ENCODE peak calls at places on chromosomes 13 and 19, in nine cellular contexts. Y is fibroblast of mammary gland, Q is esophagus squamous epithelium, W is upper lobe of right lung, O is left ventricle myocardium inferior, A is neural crest cell, L is keratinocyte, D is thoracic aorta, F is colonic mucosa. M is an unnamed sample.

GRCh38 chr13:34863360-34864135 is 78.5 kb upstream of the NBEA start:
- DNase-seq in Y (peak), Q (no peak), W (no peak), O (no peak), A (no peak), L (peak), D (no peak), F (no peak), M (no peak)

GRCh38 chr19:11581740-11582139 is 4.3 kb upstream of the ACP5 start:
- DNase-seq in Y (peak), Q (no peak), W (no peak), O (no peak), A (no peak), L (no peak), D (no peak), F (no peak), M (no peak)

GRCh38 chr13:112877066-112877465 is 91.9 kb upstream of the MCF2L start:
- DNase-seq in Y (no peak), Q (no peak), W (no peak), O (peak), A (no peak), L (no peak), D (no peak), F (no peak), M (peak)

GRCh38 chr19:28130066-28130511 is 1082.9 kb downstream of the UQCRFS1 start:
- DNase-seq in Y (no peak), Q (no peak), W (no peak), O (no peak), A (no peak), L (no peak), D (no peak), F (no peak), M (no peak)

GRCh38 chr13:73945371-73945770 is 188.8 kb downstream of the KLF12 start:
- DNase-seq in Y (peak), Q (no peak), W (no peak), O (no peak), A (no peak), L (no peak), D (no peak), F (no peak), M (no peak)

GRCh38 chr13:39877134-39877533 is 221.7 kb downstream of the COG6 start:
- DNase-seq in Y (no peak), Q (no peak), W (no peak), O (no peak), A (no peak), L (no peak), D (no peak), F (no peak), M (no peak)

GRCh38 chr19:16516381-16516780 is 20.2 kb downstream of the C19orf44 start:
- DNase-seq in Y (no peak), Q (no peak), W (no peak), O (no peak), A (no peak), L (no peak), D (no peak), F (no peak), M (no peak)

GRCh38 chr19:36489920-36490415 is 607 bp upstream of the ZNF566 start:
- DNase-seq in Y (peak), Q (peak), W (no peak), O (peak), A (peak), L (peak), D (peak), F (peak), M (peak)

GRCh38 chr13:40061466-40062450 is 406.3 kb downstream of the COG6 start:
- DNase-seq in Y (peak), Q (no peak), W (no peak), O (no peak), A (no peak), L (no peak), D (no peak), F (no peak), M (no peak)

DNA sequence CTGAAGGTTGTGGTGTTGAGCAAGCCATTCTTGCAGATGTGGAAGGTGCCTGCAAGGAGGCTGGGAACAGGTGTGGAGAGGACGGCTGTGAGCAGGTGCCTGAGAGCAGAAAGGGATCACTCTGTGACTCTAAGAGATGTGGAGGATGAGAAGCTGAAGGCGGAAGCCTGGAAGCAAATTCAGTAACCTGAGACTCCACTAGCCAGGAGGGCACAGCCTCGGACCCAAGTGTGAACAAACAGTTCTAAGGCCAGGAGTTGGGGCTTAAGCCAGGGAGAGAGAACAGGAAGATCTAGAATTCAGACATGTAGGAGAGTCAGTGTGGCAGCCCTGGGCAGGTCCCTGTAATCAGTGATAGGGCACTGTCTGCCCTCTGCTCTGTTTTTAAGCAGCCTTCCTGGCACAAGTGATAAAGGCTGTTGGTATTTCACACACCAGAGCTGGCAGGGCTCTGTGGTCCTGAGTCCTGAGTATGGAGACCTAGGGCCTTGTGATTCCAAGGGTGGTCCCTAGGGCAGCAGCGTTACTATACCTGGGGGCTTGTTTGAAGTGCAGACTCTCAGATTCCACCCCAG is 131.3 kb downstream of the SLC7A1 start:
- DNase-seq in Y (no peak), Q (no peak), W (no peak), O (peak), A (no peak), L (no peak), D (no peak), F (no peak), M (no peak)
- TF ChIP-seq CTCF in Y (no peak), Q (no peak), W (no peak), O (no peak), A (no peak), L (no peak), D (no peak), F (no peak), M (no peak)

GRCh38 chr19:56118666-56119584 is 2.2 kb downstream of the ZNF787 start:
- DNase-seq in Y (no peak), Q (no peak), W (no peak), O (no peak), A (no peak), L (no peak), D (no peak), F (no peak), M (no peak)

GRCh38 chr19:56119585-56119978 is 1.5 kb downstream of the ZNF787 start:
- DNase-seq in Y (peak), Q (no peak), W (peak), O (no peak), A (no peak), L (no peak), D (no peak), F (peak), M (no peak)

GRCh38 chr19:56120002-56120370 is 1.1 kb downstream of the ZNF787 start:
- DNase-seq in Y (no peak), Q (no peak), W (no peak), O (no peak), A (no peak), L (no peak), D (no peak), F (no peak), M (no peak)

GRCh38 chr19:56121180-56122167 is at the start of gene ZNF787:
- DNase-seq in Y (peak), Q (peak), W (peak), O (peak), A (peak), L (peak), D (peak), F (peak), M (peak)

GRCh38 chr19:56120371-56121179 is 520 bp downstream of the ZNF787 start:
- DNase-seq in Y (peak), Q (peak), W (peak), O (peak), A (peak), L (no peak), D (peak), F (peak), M (peak)
- TF ChIP-seq CTCF in Y (no peak), Q (peak), W (peak), O (peak), A (peak), L (peak), D (peak), F (no peak), M (no peak)

DNA sequence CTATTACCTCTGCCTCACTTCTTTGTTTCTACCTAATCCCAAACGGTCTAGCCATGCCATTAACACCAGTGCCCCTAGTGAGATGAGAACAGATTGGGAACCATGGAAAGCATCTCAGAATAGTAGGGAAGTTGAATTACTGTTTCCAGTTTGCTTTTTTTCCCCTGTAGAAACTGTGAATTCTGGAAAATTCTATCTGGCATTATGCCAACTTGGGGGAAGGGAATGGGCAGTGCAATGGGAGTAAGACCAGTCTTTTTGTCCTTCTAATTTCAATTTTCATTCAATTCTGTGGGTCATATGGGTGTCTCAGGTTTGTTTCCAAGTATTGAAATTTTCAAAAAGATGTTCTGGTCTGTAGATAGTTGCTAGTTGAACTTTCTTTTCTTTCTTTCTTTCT is 1666.1 kb downstream of the SLITRK1 start:
- DNase-seq in Y (no peak), Q (no peak), W (no peak), O (no peak), A (no peak), L (no peak), D (no peak), F (no peak), M (no peak)
- TF ChIP-seq CTCF in Y (no peak), Q (no peak), W (no peak), O (no peak), A (no peak), L (no peak), D (no peak), F (no peak), M (no peak)

DNA sequence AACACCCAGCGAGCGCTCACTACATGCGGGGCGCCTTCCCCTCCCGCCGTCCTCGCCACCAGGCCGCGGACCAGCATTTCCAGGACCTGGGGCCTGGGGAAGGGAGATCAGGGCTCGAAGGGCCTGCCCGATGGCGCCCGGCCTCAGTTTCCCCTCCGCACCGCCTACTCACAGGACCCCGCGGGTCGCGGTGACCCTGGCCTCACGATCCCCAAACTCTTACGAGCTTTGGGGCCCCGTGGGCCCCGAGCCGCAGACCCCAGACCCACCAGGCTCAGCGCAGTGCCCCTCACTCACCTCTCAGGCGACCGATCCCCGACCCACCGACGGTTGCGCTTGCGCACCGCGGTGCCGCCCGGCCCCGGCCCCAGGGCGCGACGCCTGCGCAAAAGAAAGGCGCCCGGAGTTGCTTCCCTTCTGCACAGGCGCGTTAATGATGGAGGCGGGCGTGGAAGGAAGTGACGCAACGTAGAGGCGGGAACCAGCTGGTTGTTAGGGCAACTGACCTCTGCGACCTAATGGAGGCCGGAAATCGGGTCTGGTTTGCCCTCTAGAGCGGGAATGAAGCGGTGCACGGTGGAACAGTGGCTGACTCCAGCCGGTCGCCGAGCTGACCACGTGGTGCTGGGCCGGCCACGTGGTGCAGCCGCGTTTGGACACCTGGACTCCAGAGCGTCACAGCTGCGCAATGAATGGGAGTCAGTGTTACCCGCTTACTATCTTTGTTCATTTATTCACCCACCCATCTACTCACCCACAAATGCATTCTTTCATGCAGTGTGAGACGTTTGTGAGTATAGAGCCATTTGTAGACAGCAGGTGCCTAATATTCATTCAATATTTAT is at the start of gene SGTA:
- DNase-seq in Y (peak), Q (peak), W (peak), O (peak), A (peak), L (peak), D (peak), F (peak), M (peak)
- TF ChIP-seq CTCF in Y (peak), Q (peak), W (peak), O (peak), A (peak), L (peak), D (peak), F (peak), M (no peak)

GRCh38 chr19:15437355-15438123 is 12.2 kb downstream of the WIZ start:
- DNase-seq in Y (peak), Q (no peak), W (no peak), O (no peak), A (no peak), L (no peak), D (no peak), F (no peak), M (no peak)
- TF ChIP-seq CTCF in Y (peak), Q (peak), W (no peak), O (no peak), A (no peak), L (peak), D (peak), F (no peak), M (no peak)